ENCODE peak calls at places on chromosomes 11 and 22, in five cellular contexts. Z, A, C, P and X are unnamed samples.

GRCh38 chr11:13440100-13440855 is 22.7 kb downstream of the BTBD10 start:
- DNase-seq in Z (no peak), C (no peak), A (peak), P (no peak), X (peak)

GRCh38 chr11:128239224-128239790 is 348.1 kb downstream of the ETS1 start:
- DNase-seq in P (no peak), A (no peak), Z (no peak), C (no peak), X (no peak)

GRCh38 chr22:34001701-34002466 is 81.6 kb upstream of the LARGE1 start:
- DNase-seq in P (no peak), Z (no peak), C (no peak), A (no peak), X (peak)

GRCh38 chr22:35978889-35979288 is 49.7 kb downstream of the RBFOX2 start:
- DNase-seq in P (no peak), Z (no peak), A (no peak), C (no peak), X (no peak)

GRCh38 chr22:28761449-28761755 is 11.1 kb upstream of the CCDC117 start:
- DNase-seq in Z (no peak), C (no peak), A (no peak), P (peak), X (no peak)

GRCh38 chr11:36024716-36025115 is 80.9 kb downstream of the LDLRAD3 start:
- DNase-seq in A (no peak), P (no peak), Z (no peak), C (no peak), X (no peak)

GRCh38 chr11:133219543-133219942 is 312.8 kb downstream of the OPCML start:
- DNase-seq in P (no peak), A (no peak), C (no peak), Z (no peak), X (no peak)

GRCh38 chr11:123161386-123161785 is 33.7 kb downstream of the CLMP start:
- DNase-seq in Z (no peak), A (no peak), C (no peak), P (no peak), X (no peak)